ENCODE peak calls at places on chromosomes 5 and 9, in five cellular contexts. I is psoas muscle, N is GM23248, Q is SK-N-SH, S is fibroblast of lung. A is an unnamed sample. For H3K4me1, the result is how much of the 10 kb centered on the place peaks cover.

GRCh38 chr5:113190347-113190746 is 213.7 kb downstream of the DCP2 start:
- DNase-seq in Q (no peak), N (peak), I (no peak), S (peak), A (no peak)

GRCh38 chr5:173969167-173970049 is 19.6 kb upstream of the C5orf47 start:
- DNase-seq in Q (no peak), N (peak), I (peak), S (peak), A (no peak)

GRCh38 chr9:70411930-70412677 is 2.4 kb downstream of the KLF9 start:
- DNase-seq in S (peak), Q (peak), N (peak), I (peak), A (peak)

GRCh38 chr5:88952344-88952743 is 69.4 kb upstream of the MEF2C start:
- DNase-seq in I (no peak), S (peak), Q (no peak), N (peak), A (no peak)

GRCh38 chr5:170626507-170627150 is 122.8 kb downstream of the KCNIP1 start:
- DNase-seq in N (no peak), I (no peak), S (no peak), Q (no peak), A (no peak)

GRCh38 chr9:79684711-79685575 is 113.2 kb downstream of the TLE4 start:
- DNase-seq in I (no peak), N (peak), S (peak), Q (no peak), A (no peak)

GRCh38 chr9:128122809-128123175 is 4.7 kb downstream of the PTGES2 start:
- DNase-seq in S (no peak), I (peak), N (no peak), Q (no peak), A (peak)

GRCh38 chr5:14071433-14071832 is 71.7 kb upstream of the TRIO start:
- DNase-seq in Q (no peak), S (peak), N (no peak), I (no peak), A (no peak)

GRCh38 chr9:14030350-14030823 is 283.6 kb downstream of the NFIB start:
- DNase-seq in I (no peak), N (peak), S (peak), Q (peak), A (no peak)

GRCh38 chr9:2228132-2228531 is 213.0 kb downstream of the SMARCA2 start:
- DNase-seq in I (peak), Q (peak), S (no peak), N (peak), A (no peak)

GRCh38 chr9:125807065-125807464 is 59.9 kb downstream of the PBX3 start:
- DNase-seq in Q (no peak), I (no peak), N (peak), S (peak), A (no peak)

GRCh38 chr9:75490326-75490725 is 400.1 kb upstream of the PCSK5 start:
- DNase-seq in Q (no peak), S (no peak), N (peak), I (no peak), A (no peak)

GRCh38 chr9:20873240-20873860 is 158.1 kb downstream of the HACD4 start:
- DNase-seq in S (peak), I (no peak), Q (no peak), N (peak), A (no peak)

GRCh38 chr5:112711436-112711835 is 26.2 kb upstream of the APC start:
- DNase-seq in N (no peak), I (no peak), S (no peak), Q (no peak), A (no peak)

GRCh38 chr9:2818486-2819121 is 25.3 kb downstream of the PUM3 start:
- DNase-seq in I (no peak), S (no peak), Q (no peak), N (no peak), A (no peak)

GRCh38 chr9:132502480-132502879 is 79.9 kb upstream of the BARHL1 start:
- DNase-seq in I (no peak), N (no peak), Q (no peak), S (no peak), A (no peak)

GRCh38 chr5:163964650-163965049 is 459.2 kb downstream of the MAT2B start:
- DNase-seq in N (no peak), S (peak), I (no peak), Q (no peak), A (no peak)

GRCh38 chr9:131404987-131405386 is 11.1 kb downstream of the PRRC2B start:
- DNase-seq in Q (no peak), N (no peak), S (peak), I (no peak), A (no peak)

GRCh38 chr5:151661096-151661495 is 25.6 kb downstream of the SPARC start:
- DNase-seq in N (no peak), Q (no peak), S (no peak), I (no peak), A (no peak)

GRCh38 chr5:146042628-146043279 is 62.6 kb downstream of the PLAC8L1 start:
- DNase-seq in S (peak), Q (no peak), N (peak), I (no peak), A (no peak)

GRCh38 chr9:28086881-28087280 is 513.6 kb upstream of the C9orf72 start:
- DNase-seq in I (no peak), Q (no peak), S (no peak), N (no peak), A (no peak)

GRCh38 chr9:134592018-134592818 is 49.4 kb upstream of the COL5A1 start:
- DNase-seq in N (peak), Q (no peak), I (peak), S (peak), A (no peak)

GRCh38 chr9:31790720-31791119 is 593.7 kb upstream of the ACO1 start:
- DNase-seq in I (no peak), S (no peak), Q (no peak), N (no peak), A (no peak)

GRCh38 chr5:958701-959571 is 49.7 kb upstream of the NKD2 start:
- DNase-seq in Q (peak), S (peak), I (peak), N (peak), A (peak)

GRCh38 chr5:107314330-107314729 is 356.4 kb downstream of the EFNA5 start:
- DNase-seq in S (no peak), Q (no peak), N (no peak), I (no peak), A (no peak)

GRCh38 chr5:43121565-43122484 is 1.1 kb downstream of the ZNF131 start:
- DNase-seq in S (peak), Q (peak), N (peak), I (no peak), A (peak)

GRCh38 chr5:122870219-122870856 is 24.9 kb downstream of the SNX24 start:
- DNase-seq in N (peak), S (peak), I (no peak), Q (no peak), A (no peak)

GRCh38 chr9:83133316-83133715 is 70.4 kb upstream of the RASEF start:
- DNase-seq in Q (no peak), S (peak), N (no peak), I (no peak), A (no peak)

GRCh38 chr5:78653031-78653430 is 4.5 kb upstream of the LHFPL2 start:
- DNase-seq in S (no peak), Q (no peak), N (no peak), I (no peak), A (no peak)

GRCh38 chr9:29332789-29333188 is 1759.5 kb upstream of the C9orf72 start:
- DNase-seq in I (no peak), N (peak), S (peak), Q (no peak), A (no peak)

GRCh38 chr5:154162475-154163217 is 27.9 kb upstream of the GALNT10 start:
- DNase-seq in I (no peak), Q (no peak), N (no peak), S (no peak), A (no peak)

DNA sequence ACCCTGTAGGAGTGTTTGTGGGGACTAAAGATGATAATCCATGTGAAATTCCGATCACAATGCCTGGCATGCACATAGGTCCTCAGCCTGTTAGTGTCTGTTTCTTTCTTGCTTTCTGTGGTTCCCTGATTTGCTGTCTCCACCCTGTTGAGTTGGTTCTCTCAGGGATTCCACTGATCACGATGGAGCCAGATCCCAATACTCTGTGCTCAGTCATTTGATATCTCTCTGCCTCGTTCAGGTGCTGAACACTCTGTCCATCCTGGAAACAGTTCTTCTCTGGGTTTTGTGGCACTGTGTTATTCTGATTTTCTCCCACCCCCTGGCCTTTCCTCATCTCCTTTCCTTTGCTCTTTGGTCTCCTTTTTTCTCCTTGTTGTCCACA is 60.8 kb downstream of the ARHGAP26 start:
- DNase-seq in S (no peak), N (no peak), I (no peak), Q (no peak), A (no peak)
- H3K4me1 ChIP-seq in S (under half), N (under half), I (under half), Q (half or more), A (under half)

DNA sequence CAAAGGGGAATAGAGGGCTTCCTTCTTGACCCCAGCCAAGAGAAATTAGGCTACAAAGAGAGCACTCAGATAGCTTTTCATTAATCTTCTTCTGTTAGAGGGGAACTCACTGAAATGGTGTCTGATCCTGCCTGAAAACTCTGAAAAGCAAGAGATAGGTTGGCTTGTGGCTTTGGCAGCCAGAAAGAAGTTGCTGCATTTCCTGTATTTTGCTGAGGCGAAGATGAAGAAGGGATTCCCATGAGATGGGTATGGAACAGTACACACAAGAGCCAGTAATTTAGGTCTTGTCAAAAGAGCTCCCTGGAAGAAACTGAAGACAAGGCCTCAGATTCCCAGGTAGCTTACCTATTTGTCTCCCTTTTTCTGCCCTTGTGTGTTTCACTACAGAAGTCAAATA is 120.9 kb upstream of the TARS1 start:
- DNase-seq in I (no peak), N (peak), Q (no peak), S (peak), A (no peak)
- H3K4me1 ChIP-seq in I (under half), N (half or more), Q (under half), S (under half), A (under half)

GRCh38 chr9:104907278-104907951 is 20.5 kb downstream of the ABCA1 start:
- DNase-seq in I (no peak), S (peak), Q (no peak), N (peak), A (no peak)

GRCh38 chr9:104903609-104904008 is 24.3 kb downstream of the ABCA1 start:
- DNase-seq in I (no peak), N (peak), Q (no peak), S (peak), A (no peak)

GRCh38 chr9:104906441-104907277 is 21.3 kb downstream of the ABCA1 start:
- DNase-seq in Q (no peak), S (peak), N (peak), I (no peak), A (no peak)

GRCh38 chr9:104905153-104905901 is 22.6 kb downstream of the ABCA1 start:
- DNase-seq in S (no peak), I (no peak), N (peak), Q (no peak), A (no peak)

GRCh38 chr9:104905931-104906330 is 22.0 kb downstream of the ABCA1 start:
- DNase-seq in S (peak), N (peak), Q (no peak), I (no peak), A (no peak)
- H3K4me1 ChIP-seq in S (under half), N (under half), Q (under half), I (half or more), A (half or more)

GRCh38 chr5:172646716-172647285 is 5.7 kb downstream of the NEURL1B start:
- DNase-seq in Q (no peak), S (no peak), I (no peak), N (peak), A (no peak)

GRCh38 chr5:172645271-172645670 is 4.2 kb downstream of the NEURL1B start:
- DNase-seq in N (no peak), Q (peak), S (no peak), I (peak), A (no peak)

GRCh38 chr5:172647341-172648007 is 6.4 kb downstream of the NEURL1B start:
- DNase-seq in I (no peak), N (no peak), S (no peak), Q (no peak), A (no peak)

GRCh38 chr5:172648755-172649154 is 7.7 kb downstream of the NEURL1B start:
- DNase-seq in I (no peak), N (no peak), Q (no peak), S (no peak), A (no peak)

DNA sequence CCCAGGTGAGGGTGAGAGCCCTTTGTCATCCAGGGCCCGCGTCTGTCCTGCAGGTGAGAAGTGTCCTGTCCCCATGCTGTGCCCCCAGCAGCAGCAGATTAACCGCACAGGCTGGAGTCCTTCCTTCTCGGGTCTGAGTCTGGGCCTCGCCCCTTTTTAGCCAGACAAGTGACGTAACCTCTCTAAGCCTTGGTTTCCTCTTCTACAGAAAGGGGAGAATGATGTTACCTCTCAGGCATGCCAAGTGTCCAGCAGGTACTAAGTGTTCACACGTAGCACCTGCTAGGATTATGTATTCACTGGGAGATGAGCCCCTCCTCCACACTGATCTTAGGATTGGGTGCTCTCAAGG is 6.9 kb downstream of the NEURL1B start:
- DNase-seq in S (no peak), N (no peak), I (no peak), Q (no peak), A (peak)
- H3K4me1 ChIP-seq in S (under half), N (under half), I (under half), Q (under half), A (under half)

GRCh38 chr5:131630208-131630962 is 4.6 kb downstream of the RAPGEF6 start:
- DNase-seq in S (no peak), N (no peak), Q (no peak), I (no peak), A (no peak)
- H3K4me1 ChIP-seq in S (under half), N (under half), Q (under half), I (under half), A (under half)

GRCh38 chr5:98772415-98773213 is 849 bp upstream of the RGMB start:
- DNase-seq in I (peak), N (peak), Q (peak), S (peak), A (peak)
- H3K4me1 ChIP-seq in I (under half), N (under half), Q (under half), S (under half), A (under half)

GRCh38 chr9:120892177-120892747 is 15.3 kb upstream of the PHF19 start:
- DNase-seq in S (no peak), I (no peak), Q (no peak), N (no peak), A (no peak)
- H3K4me1 ChIP-seq in S (under half), I (under half), Q (under half), N (under half), A (under half)

GRCh38 chr9:7976167-7976755 is 176.7 kb upstream of the DMAC1 start:
- DNase-seq in I (no peak), N (no peak), Q (no peak), S (peak), A (no peak)
- H3K4me1 ChIP-seq in I (under half), N (under half), Q (under half), S (under half), A (under half)

GRCh38 chr9:126957687-126958053 is 43.1 kb downstream of the RALGPS1 start:
- DNase-seq in N (peak), I (no peak), Q (no peak), S (peak), A (no peak)

GRCh38 chr9:126956929-126957686 is 42.5 kb downstream of the RALGPS1 start:
- DNase-seq in S (peak), N (peak), I (no peak), Q (no peak), A (peak)

GRCh38 chr9:126962336-126962735 is 47.8 kb downstream of the RALGPS1 start:
- DNase-seq in I (no peak), Q (no peak), S (no peak), N (no peak), A (no peak)

GRCh38 chr9:126959917-126960316 is 45.3 kb downstream of the RALGPS1 start:
- DNase-seq in Q (no peak), I (no peak), S (no peak), N (no peak), A (no peak)

DNA sequence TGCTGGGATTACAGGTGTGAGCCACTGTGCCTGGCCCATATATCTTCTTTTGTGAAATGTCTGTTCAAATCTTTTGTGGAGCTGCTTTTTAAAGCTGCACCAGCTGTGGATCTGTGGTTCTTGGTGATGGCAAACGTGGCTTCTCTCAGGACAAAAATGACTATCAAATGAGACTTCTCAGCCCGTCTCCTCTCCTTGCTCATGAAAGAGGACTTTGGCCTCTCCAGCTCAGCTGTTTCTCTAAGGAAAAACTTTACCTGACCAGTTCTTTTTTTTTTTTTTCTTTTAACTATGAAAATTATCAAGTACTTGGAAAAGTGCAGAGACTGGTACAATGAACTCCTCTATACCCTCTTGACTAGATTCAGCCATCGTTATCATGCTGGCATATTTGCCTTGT is 44.7 kb downstream of the RALGPS1 start:
- DNase-seq in S (no peak), I (no peak), Q (no peak), N (no peak), A (no peak)
- H3K4me1 ChIP-seq in S (under half), I (under half), Q (under half), N (under half), A (under half)

GRCh38 chr9:129610473-129611301 is 10.2 kb downstream of the C9orf50 start:
- DNase-seq in Q (peak), N (peak), I (peak), S (peak), A (peak)
- H3K4me1 ChIP-seq in Q (under half), N (under half), I (under half), S (under half), A (under half)

A was measured in left lung.